ENCODE peak calls at places on chromosomes 12 and 14, in five cellular contexts. One of them, this sample, is unnamed.

GRCh38 chr14:86788229-86788628 is 1204.8 kb downstream of the GALC start:
- DNase-seq in astrocyte of the cerebellum: no peak
- DNase-seq in CD8-positive, alpha-beta T cell: no peak
- DNase-seq in A549: no peak
- DNase-seq in AG09309: no peak
- DNase-seq in this sample: no peak

GRCh38 chr12:75981247-75981646 is 50.3 kb downstream of the PHLDA1 start:
- DNase-seq in astrocyte of the cerebellum: no peak
- DNase-seq in CD8-positive, alpha-beta T cell: no peak
- DNase-seq in A549: no peak
- DNase-seq in AG09309: no peak
- DNase-seq in this sample: no peak

GRCh38 chr12:102356690-102357089 is 123.7 kb downstream of the IGF1 start:
- DNase-seq in astrocyte of the cerebellum: no peak
- DNase-seq in CD8-positive, alpha-beta T cell: no peak
- DNase-seq in A549: no peak
- DNase-seq in AG09309: no peak
- DNase-seq in this sample: no peak

GRCh38 chr14:58808828-58809227 is 171.1 kb downstream of the DACT1 start:
- DNase-seq in astrocyte of the cerebellum: no peak
- DNase-seq in CD8-positive, alpha-beta T cell: no peak
- DNase-seq in A549: no peak
- DNase-seq in AG09309: no peak
- DNase-seq in this sample: no peak

GRCh38 chr12:3600039-3600720 is 109.2 kb downstream of the PRMT8 start:
- DNase-seq in astrocyte of the cerebellum: no peak
- DNase-seq in CD8-positive, alpha-beta T cell: no peak
- DNase-seq in A549: no peak
- DNase-seq in AG09309: no peak
- DNase-seq in this sample: no peak

GRCh38 chr12:113208041-113208934 is 13.0 kb upstream of the TPCN1 start:
- DNase-seq in astrocyte of the cerebellum: no peak
- DNase-seq in CD8-positive, alpha-beta T cell: peak; percentile 72
- DNase-seq in A549: no peak
- DNase-seq in AG09309: no peak
- DNase-seq in this sample: no peak

GRCh38 chr14:38646391-38646790 is 390.5 kb upstream of the CLEC14A start:
- DNase-seq in astrocyte of the cerebellum: no peak
- DNase-seq in CD8-positive, alpha-beta T cell: no peak
- DNase-seq in A549: no peak
- DNase-seq in AG09309: no peak
- DNase-seq in this sample: no peak

GRCh38 chr12:14185441-14186192 is 179.9 kb upstream of the ATF7IP start:
- DNase-seq in astrocyte of the cerebellum: peak; percentile 20
- DNase-seq in CD8-positive, alpha-beta T cell: no peak
- DNase-seq in A549: peak; percentile 46
- DNase-seq in AG09309: peak; percentile 11
- DNase-seq in this sample: no peak

GRCh38 chr12:41709463-41710285 is 435.0 kb downstream of the GXYLT1 start:
- DNase-seq in astrocyte of the cerebellum: no peak
- DNase-seq in CD8-positive, alpha-beta T cell: no peak
- DNase-seq in A549: peak; percentile 6
- DNase-seq in AG09309: no peak
- DNase-seq in this sample: no peak
- TF ChIP-seq CTCF in astrocyte of the cerebellum: no peak
- TF ChIP-seq CTCF in CD8-positive, alpha-beta T cell: no peak
- TF ChIP-seq CTCF in A549: no peak
- TF ChIP-seq CTCF in AG09309: no peak
- TF ChIP-seq CTCF in this sample: no peak

GRCh38 chr12:49609875-49610154 is 4.4 kb upstream of the FAM186B start:
- DNase-seq in astrocyte of the cerebellum: no peak
- DNase-seq in CD8-positive, alpha-beta T cell: no peak
- DNase-seq in A549: no peak
- DNase-seq in AG09309: no peak
- DNase-seq in this sample: no peak
- TF ChIP-seq CTCF in astrocyte of the cerebellum: peak; percentile 15
- TF ChIP-seq CTCF in CD8-positive, alpha-beta T cell: no peak
- TF ChIP-seq CTCF in A549: peak; percentile 10
- TF ChIP-seq CTCF in AG09309: no peak
- TF ChIP-seq CTCF in this sample: no peak

DNA sequence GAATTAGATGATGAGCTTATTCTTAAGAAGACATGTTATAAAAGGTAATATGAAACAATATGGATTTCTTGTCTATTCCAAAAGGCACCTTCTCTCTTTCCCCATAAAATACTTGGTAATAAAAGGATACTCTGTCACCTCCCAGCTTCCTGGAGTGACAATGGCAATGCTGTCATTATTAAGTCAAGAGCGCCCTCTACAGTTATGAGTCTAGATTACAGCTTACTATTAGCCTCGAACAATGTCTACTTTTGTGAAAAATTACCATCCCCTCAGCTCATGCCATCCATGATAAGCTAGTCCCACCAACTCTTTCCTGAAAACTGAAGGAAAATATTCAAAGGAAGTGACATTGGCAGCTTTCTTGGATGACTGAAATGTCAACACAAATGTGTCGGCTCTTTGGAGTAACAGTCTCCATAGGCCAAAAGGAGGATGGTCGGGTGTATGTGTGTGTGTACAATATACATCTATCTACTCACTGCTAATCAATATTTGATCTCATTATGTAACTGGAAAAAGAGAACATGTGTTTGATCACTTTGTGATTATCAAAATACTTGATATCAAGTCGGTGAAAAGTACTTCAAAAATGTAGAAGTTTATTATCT is 48.7 kb upstream of the CDKN3 start:
- DNase-seq in astrocyte of the cerebellum: no peak
- DNase-seq in CD8-positive, alpha-beta T cell: no peak
- DNase-seq in A549: peak; percentile 62
- DNase-seq in AG09309: no peak
- DNase-seq in this sample: no peak
- TF ChIP-seq CTCF in astrocyte of the cerebellum: peak; percentile 60
- TF ChIP-seq CTCF in CD8-positive, alpha-beta T cell: peak; percentile 54
- TF ChIP-seq CTCF in A549: peak; percentile 88
- TF ChIP-seq CTCF in AG09309: peak; percentile 63
- TF ChIP-seq CTCF in this sample: peak; percentile 51

GRCh38 chr14:36105401-36105800 is 71.1 kb downstream of the PTCSC3 start:
- DNase-seq in astrocyte of the cerebellum: no peak
- DNase-seq in CD8-positive, alpha-beta T cell: no peak
- DNase-seq in A549: no peak
- DNase-seq in AG09309: no peak
- DNase-seq in this sample: no peak
- TF ChIP-seq CTCF in astrocyte of the cerebellum: no peak
- TF ChIP-seq CTCF in CD8-positive, alpha-beta T cell: no peak
- TF ChIP-seq CTCF in A549: no peak
- TF ChIP-seq CTCF in AG09309: no peak
- TF ChIP-seq CTCF in this sample: no peak

GRCh38 chr14:105413542-105413886 is 6.1 kb upstream of the MTA1 start:
- DNase-seq in astrocyte of the cerebellum: no peak
- DNase-seq in CD8-positive, alpha-beta T cell: no peak
- DNase-seq in A549: no peak
- DNase-seq in AG09309: no peak
- DNase-seq in this sample: no peak

GRCh38 chr14:105415481-105416428 is 3.9 kb upstream of the MTA1 start:
- DNase-seq in astrocyte of the cerebellum: no peak
- DNase-seq in CD8-positive, alpha-beta T cell: no peak
- DNase-seq in A549: no peak
- DNase-seq in AG09309: no peak
- DNase-seq in this sample: no peak

GRCh38 chr14:105412768-105413541 is 6.7 kb upstream of the MTA1 start:
- DNase-seq in astrocyte of the cerebellum: no peak
- DNase-seq in CD8-positive, alpha-beta T cell: no peak
- DNase-seq in A549: no peak
- DNase-seq in AG09309: no peak
- DNase-seq in this sample: no peak

GRCh38 chr14:105416671-105417070 is 3.0 kb upstream of the MTA1 start:
- DNase-seq in astrocyte of the cerebellum: no peak
- DNase-seq in CD8-positive, alpha-beta T cell: no peak
- DNase-seq in A549: no peak
- DNase-seq in AG09309: no peak
- DNase-seq in this sample: no peak

DNA sequence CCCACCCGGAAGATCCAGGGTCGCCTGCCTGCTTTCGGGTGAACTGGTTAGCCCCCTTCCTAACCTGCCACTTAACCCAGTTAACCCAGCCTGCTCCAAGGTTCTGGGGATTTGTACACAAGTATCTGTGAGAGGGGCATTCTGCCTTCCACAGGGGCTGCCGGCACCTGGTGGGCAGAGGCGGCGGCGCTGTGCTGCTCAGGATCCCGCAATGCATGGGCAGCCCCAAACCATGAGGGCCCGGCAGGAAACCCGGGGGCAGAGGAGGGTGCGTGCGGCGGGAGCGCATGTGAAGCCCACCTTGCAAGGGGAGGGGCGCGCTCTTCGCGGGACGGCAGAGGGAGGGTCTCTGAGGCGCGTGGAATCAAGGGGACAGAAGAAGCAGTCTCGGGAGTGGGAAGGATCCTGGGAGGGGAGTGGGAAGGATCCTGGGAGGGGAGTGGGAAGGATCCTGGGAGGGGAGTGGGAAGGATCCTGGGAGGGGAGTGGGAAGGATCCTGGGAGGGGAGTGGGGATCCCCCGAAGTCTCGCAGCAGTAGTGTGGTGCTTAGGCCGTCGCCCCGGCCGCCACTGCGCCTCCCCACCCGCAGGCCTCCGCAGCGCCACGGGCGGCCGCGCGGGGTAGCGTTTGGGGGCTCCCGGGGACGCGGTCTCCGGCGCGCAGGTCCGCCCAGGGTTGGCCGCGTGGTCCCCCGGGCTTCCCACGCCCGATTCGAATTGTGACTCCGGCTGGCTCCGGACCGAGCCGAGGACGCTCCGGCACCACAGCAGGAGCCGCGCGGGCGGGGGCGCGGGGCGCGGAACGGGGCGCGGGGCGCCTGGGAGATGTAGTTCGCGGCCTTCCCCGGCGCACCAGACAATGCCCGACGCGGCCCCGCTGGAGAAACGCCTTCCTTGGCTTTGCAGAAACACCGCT is 4.9 kb upstream of the MTA1 start:
- DNase-seq in astrocyte of the cerebellum: peak; percentile 8
- DNase-seq in CD8-positive, alpha-beta T cell: peak; percentile 54
- DNase-seq in A549: peak; percentile 82
- DNase-seq in AG09309: no peak
- DNase-seq in this sample: no peak
- TF ChIP-seq CTCF in astrocyte of the cerebellum: peak; percentile 49
- TF ChIP-seq CTCF in CD8-positive, alpha-beta T cell: peak; percentile 92
- TF ChIP-seq CTCF in A549: peak; percentile 58
- TF ChIP-seq CTCF in AG09309: peak; percentile 29
- TF ChIP-seq CTCF in this sample: peak; percentile 66

DNA sequence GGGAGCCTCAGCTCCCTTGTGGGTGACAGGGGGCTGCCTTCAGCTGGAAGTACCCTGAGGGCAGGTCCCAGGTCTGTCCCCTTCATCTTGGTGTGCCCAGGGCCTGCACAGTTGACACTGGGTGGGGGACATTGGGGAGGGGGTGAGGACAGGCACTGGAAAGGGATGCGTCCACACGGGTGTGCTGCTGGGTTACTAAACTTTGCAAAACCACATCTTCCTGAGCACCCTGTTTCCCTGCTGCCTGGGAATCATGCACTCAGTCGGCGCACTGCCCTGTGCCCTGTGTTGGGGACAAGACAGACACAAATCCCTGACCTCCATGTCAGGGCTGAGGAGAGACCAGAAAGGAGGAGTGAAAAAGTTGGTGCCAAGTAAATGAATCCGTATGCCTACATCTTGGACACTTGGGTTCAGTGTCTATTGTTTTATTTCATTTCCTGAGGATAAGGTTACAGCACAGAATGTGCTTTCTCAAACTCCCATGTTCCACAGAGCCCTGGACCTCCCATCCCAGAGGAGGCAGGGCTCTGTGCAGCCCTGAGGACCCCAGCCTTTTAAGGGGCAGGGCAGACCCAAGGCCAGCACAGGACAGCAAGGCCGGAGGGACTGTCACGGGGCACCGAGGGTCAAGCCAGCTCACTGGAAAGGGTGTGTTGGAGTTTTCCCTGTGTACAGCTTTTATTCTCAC is 2.9 kb upstream of the SLC25A29 start:
- DNase-seq in astrocyte of the cerebellum: no peak
- DNase-seq in CD8-positive, alpha-beta T cell: no peak
- DNase-seq in A549: no peak
- DNase-seq in AG09309: no peak
- DNase-seq in this sample: no peak
- TF ChIP-seq CTCF in astrocyte of the cerebellum: no peak
- TF ChIP-seq CTCF in CD8-positive, alpha-beta T cell: no peak
- TF ChIP-seq CTCF in A549: no peak
- TF ChIP-seq CTCF in AG09309: no peak
- TF ChIP-seq CTCF in this sample: no peak

DNA sequence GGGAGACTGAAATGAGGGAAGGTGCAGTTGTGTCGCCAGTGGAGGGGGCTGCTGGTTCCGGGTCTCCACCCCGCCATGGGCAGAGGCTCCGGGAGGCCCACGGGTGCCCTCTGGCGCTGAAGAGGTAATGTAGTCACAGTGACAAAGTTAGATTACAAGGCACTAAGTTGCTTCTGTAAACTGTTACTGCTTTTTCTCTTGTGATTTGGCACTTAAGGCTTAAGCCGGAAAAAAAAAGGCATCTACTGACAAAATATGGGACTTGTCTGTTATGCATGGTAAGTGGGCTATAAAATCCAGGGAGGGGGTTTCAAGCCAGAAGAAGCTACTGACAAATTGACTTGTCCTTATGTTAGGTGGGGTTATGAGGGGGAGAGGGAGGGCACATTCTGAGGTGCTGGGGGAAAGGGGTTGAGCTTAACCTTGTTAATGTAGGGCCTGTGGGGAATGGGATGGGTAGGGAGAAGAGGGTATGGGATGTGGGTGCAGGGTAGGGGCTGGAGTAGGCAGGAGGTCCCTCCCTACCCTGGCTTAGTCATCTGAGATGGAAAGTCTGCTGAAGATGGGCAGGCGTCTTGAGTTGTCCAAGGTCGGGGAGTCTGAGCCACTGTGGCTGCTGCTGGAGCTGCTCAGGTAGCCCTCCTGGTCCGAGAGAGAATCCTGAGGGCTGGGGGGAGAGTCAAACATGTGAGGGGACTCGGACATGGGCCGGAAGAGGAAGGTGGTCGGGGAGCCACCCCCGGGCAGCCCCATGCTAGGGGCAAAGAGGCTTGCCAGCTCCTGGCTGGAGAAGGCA is 3.7 kb downstream of the ZFP36L1 start:
- DNase-seq in astrocyte of the cerebellum: peak; percentile 60
- DNase-seq in CD8-positive, alpha-beta T cell: peak; percentile 93
- DNase-seq in A549: peak; percentile 45
- DNase-seq in AG09309: no peak
- DNase-seq in this sample: no peak
- TF ChIP-seq CTCF in astrocyte of the cerebellum: peak; percentile 80
- TF ChIP-seq CTCF in CD8-positive, alpha-beta T cell: peak; percentile 84
- TF ChIP-seq CTCF in A549: peak; percentile 67
- TF ChIP-seq CTCF in AG09309: peak; percentile 79
- TF ChIP-seq CTCF in this sample: peak; percentile 83

GRCh38 chr12:30506411-30506810 is 189.3 kb downstream of the IPO8 start:
- DNase-seq in astrocyte of the cerebellum: no peak
- DNase-seq in CD8-positive, alpha-beta T cell: no peak
- DNase-seq in A549: no peak
- DNase-seq in AG09309: no peak
- DNase-seq in this sample: no peak
- TF ChIP-seq CTCF in astrocyte of the cerebellum: no peak
- TF ChIP-seq CTCF in CD8-positive, alpha-beta T cell: no peak
- TF ChIP-seq CTCF in A549: no peak
- TF ChIP-seq CTCF in AG09309: no peak
- TF ChIP-seq CTCF in this sample: no peak

DNA sequence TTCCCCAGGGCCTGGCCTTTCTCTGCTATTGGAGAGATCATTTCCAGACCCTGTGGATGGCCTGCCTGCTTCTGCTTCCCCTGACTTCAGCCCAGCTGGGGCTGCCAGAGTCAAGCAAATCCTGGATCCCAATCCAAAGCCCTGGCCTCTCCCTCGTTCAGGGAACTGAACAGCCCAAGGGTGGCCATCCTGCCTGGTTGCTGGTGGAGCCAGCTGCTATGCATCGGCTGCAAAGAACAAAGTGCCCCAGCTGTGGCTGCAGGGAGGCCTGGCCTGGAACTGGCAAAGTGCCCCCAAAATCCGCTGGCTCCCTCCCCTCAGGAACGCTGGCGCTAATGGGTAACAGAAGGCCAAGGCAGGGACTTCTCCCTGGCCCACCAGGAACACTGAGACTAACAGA is 56.4 kb downstream of the LRRC74A start:
- DNase-seq in astrocyte of the cerebellum: no peak
- DNase-seq in CD8-positive, alpha-beta T cell: no peak
- DNase-seq in A549: no peak
- DNase-seq in AG09309: no peak
- DNase-seq in this sample: no peak
- TF ChIP-seq CTCF in astrocyte of the cerebellum: no peak
- TF ChIP-seq CTCF in CD8-positive, alpha-beta T cell: no peak
- TF ChIP-seq CTCF in A549: no peak
- TF ChIP-seq CTCF in AG09309: no peak
- TF ChIP-seq CTCF in this sample: no peak